ENCODE peak calls at places on chromosomes 12 and 14, in five cellular contexts. One of them, this sample, is unnamed.

GRCh38 chr12:11730299-11731041 is 81.0 kb downstream of the ETV6 start:
- DNase-seq in GOT3: no peak
- DNase-seq in A172: no peak
- DNase-seq in SW480: no peak
- DNase-seq in NCI-H1092: no peak
- DNase-seq in this sample: peak

GRCh38 chr12:93089805-93090569 is 160.9 kb upstream of the EEA1 start:
- DNase-seq in GOT3: no peak
- DNase-seq in A172: peak
- DNase-seq in SW480: no peak
- DNase-seq in NCI-H1092: no peak
- DNase-seq in this sample: peak

GRCh38 chr12:119036878-119037493 is 55.6 kb downstream of the SRRM4 start:
- DNase-seq in GOT3: no peak
- DNase-seq in A172: no peak
- DNase-seq in SW480: peak
- DNase-seq in NCI-H1092: peak
- DNase-seq in this sample: peak

GRCh38 chr12:57672801-57673200 is 21.1 kb upstream of the OS9 start:
- DNase-seq in GOT3: no peak
- DNase-seq in A172: no peak
- DNase-seq in SW480: no peak
- DNase-seq in NCI-H1092: no peak
- DNase-seq in this sample: no peak

GRCh38 chr12:111687255-111687654 is 1.4 kb downstream of the ACAD10 start:
- DNase-seq in GOT3: no peak
- DNase-seq in A172: no peak
- DNase-seq in SW480: peak
- DNase-seq in NCI-H1092: no peak
- DNase-seq in this sample: no peak

GRCh38 chr14:101101456-101102056 is 198.0 kb upstream of the RTL1 start:
- DNase-seq in GOT3: no peak
- DNase-seq in A172: no peak
- DNase-seq in SW480: peak
- DNase-seq in NCI-H1092: no peak
- DNase-seq in this sample: no peak

GRCh38 chr14:61511558-61511924 is 183.8 kb upstream of the HIF1A start:
- DNase-seq in GOT3: no peak
- DNase-seq in A172: no peak
- DNase-seq in SW480: peak
- DNase-seq in NCI-H1092: no peak
- DNase-seq in this sample: no peak

GRCh38 chr12:6817056-6817455 is 4.6 kb upstream of the GPR162 start:
- DNase-seq in GOT3: no peak
- DNase-seq in A172: no peak
- DNase-seq in SW480: no peak
- DNase-seq in NCI-H1092: no peak
- DNase-seq in this sample: no peak

GRCh38 chr14:64531567-64531966 is 9.0 kb upstream of the HSPA2 start:
- DNase-seq in GOT3: no peak
- DNase-seq in A172: no peak
- DNase-seq in SW480: no peak
- DNase-seq in NCI-H1092: no peak
- DNase-seq in this sample: no peak

GRCh38 chr12:33476058-33476457 is 36.4 kb upstream of the SYT10 start:
- DNase-seq in GOT3: no peak
- DNase-seq in A172: peak
- DNase-seq in SW480: no peak
- DNase-seq in NCI-H1092: no peak
- DNase-seq in this sample: no peak

GRCh38 chr12:52918784-52919183 is 13.9 kb upstream of the KRT8 start:
- DNase-seq in GOT3: no peak
- DNase-seq in A172: no peak
- DNase-seq in SW480: no peak
- DNase-seq in NCI-H1092: no peak
- DNase-seq in this sample: no peak

GRCh38 chr12:111166779-111167540 is 201.9 kb downstream of the PHETA1 start:
- DNase-seq in GOT3: no peak
- DNase-seq in A172: no peak
- DNase-seq in SW480: no peak
- DNase-seq in NCI-H1092: no peak
- DNase-seq in this sample: peak